ENCODE peak calls at places on chromosomes 13 and 19, in nine cellular contexts. E is Calu3, L is caudate nucleus, P is AG08396, O is neural crest cell, X is GM13976, V is fibroblast of the conjunctiva, K is aorta, H is astrocyte of the cerebellum. D is an unnamed sample.

GRCh38 chr19:15684828-15685227 is 11.9 kb downstream of the CYP4F12 start:
- DNase-seq in P (no peak), O (no peak), H (no peak), E (peak), X (no peak), V (no peak), L (no peak), K (no peak), D (no peak)

GRCh38 chr19:5718579-5719273 is 1.2 kb downstream of the LONP1 start:
- DNase-seq in X (peak), E (peak), L (no peak), O (no peak), P (peak), K (no peak), H (peak), V (peak), D (no peak)

GRCh38 chr19:37551123-37551993 is 43.2 kb downstream of the ZNF571 start:
- DNase-seq in K (no peak), V (peak), E (no peak), H (peak), L (peak), X (peak), O (no peak), P (peak), D (no peak)

GRCh38 chr13:40401911-40402776 is 264.3 kb downstream of the FOXO1 start:
- DNase-seq in H (peak), V (peak), L (peak), K (peak), O (no peak), X (peak), P (peak), E (peak), D (no peak)

GRCh38 chr13:25933520-25933919 is 118.3 kb downstream of the SHISA2 start:
- DNase-seq in E (no peak), X (no peak), K (no peak), V (no peak), P (no peak), O (no peak), L (no peak), H (no peak), D (no peak)

GRCh38 chr19:32138416-32138815 is 207.0 kb upstream of the ZNF507 start:
- DNase-seq in L (no peak), K (no peak), V (no peak), E (no peak), P (no peak), O (no peak), H (no peak), X (no peak), D (no peak)

GRCh38 chr19:40921005-40921897 is 39.2 kb upstream of the CYP2A7 start:
- DNase-seq in X (no peak), O (no peak), P (no peak), H (no peak), L (no peak), K (no peak), E (peak), V (no peak), D (no peak)

GRCh38 chr19:41223431-41224234 is 4.6 kb downstream of the AXL start:
- DNase-seq in P (peak), O (no peak), E (peak), X (no peak), V (peak), H (peak), K (peak), L (no peak), D (no peak)

GRCh38 chr19:41302624-41303351 is 7.2 kb upstream of the CCDC97 start:
- DNase-seq in H (no peak), E (no peak), X (peak), L (no peak), K (peak), O (no peak), V (no peak), P (no peak), D (no peak)

GRCh38 chr19:12270854-12271253 is 23.8 kb downstream of the ZNF44 start:
- DNase-seq in K (no peak), E (no peak), P (no peak), L (no peak), H (no peak), O (no peak), V (no peak), X (no peak), D (no peak)

GRCh38 chr19:45508931-45509691 is 1.8 kb downstream of the VASP start:
- DNase-seq in K (peak), L (peak), H (peak), E (peak), O (peak), P (peak), V (no peak), X (peak), D (no peak)

GRCh38 chr13:70330697-70331361 is 222.6 kb upstream of the KLHL1 start:
- DNase-seq in V (no peak), K (no peak), E (no peak), H (no peak), L (no peak), X (no peak), O (no peak), P (no peak), D (no peak)

GRCh38 chr13:33017410-33017929 is 1.2 kb downstream of the KL start:
- DNase-seq in L (peak), H (peak), P (no peak), V (no peak), K (no peak), X (peak), O (peak), E (peak), D (no peak)

GRCh38 chr13:79482271-79482970 is 1.5 kb downstream of the NDFIP2 start:
- DNase-seq in P (no peak), V (no peak), L (no peak), K (no peak), X (no peak), E (no peak), O (no peak), H (no peak), D (no peak)

GRCh38 chr19:8573316-8573715 is 3.9 kb downstream of the MYO1F start:
- DNase-seq in H (no peak), P (no peak), K (no peak), E (no peak), V (no peak), O (no peak), L (no peak), X (no peak), D (no peak)

GRCh38 chr19:49690656-49691242 is at the start of gene CPT1C:
- DNase-seq in H (peak), P (peak), O (peak), V (peak), K (peak), L (peak), X (peak), E (no peak), D (peak)

GRCh38 chr19:6556043-6556449 is 25.2 kb downstream of the TNFSF9 start:
- DNase-seq in X (no peak), H (no peak), V (no peak), E (no peak), O (no peak), L (no peak), K (no peak), P (no peak), D (no peak)

GRCh38 chr13:42709276-42709675 is 72.1 kb upstream of the FAM216B start:
- DNase-seq in H (no peak), V (no peak), L (no peak), K (no peak), O (no peak), E (no peak), P (no peak), X (no peak), D (no peak)

GRCh38 chr19:6250024-6250605 is 29.7 kb downstream of the MLLT1 start:
- DNase-seq in X (no peak), P (peak), L (no peak), H (peak), K (no peak), V (no peak), E (no peak), O (no peak), D (no peak)

GRCh38 chr19:21463449-21464105 is 41.8 kb upstream of the ZNF429 start:
- DNase-seq in L (peak), K (no peak), H (no peak), E (no peak), P (no peak), X (peak), V (no peak), O (peak), D (peak)

GRCh38 chr13:77300176-77301141 is 26.4 kb downstream of the MYCBP2 start:
- DNase-seq in O (no peak), L (no peak), V (peak), H (no peak), K (no peak), X (no peak), P (peak), E (no peak), D (no peak)

GRCh38 chr13:43686557-43686956 is 100.2 kb downstream of the ENOX1 start:
- DNase-seq in V (peak), O (no peak), X (no peak), L (no peak), H (peak), K (no peak), E (no peak), P (peak), D (no peak)

GRCh38 chr19:29947871-29948270 is 5.8 kb downstream of the URI1 start:
- DNase-seq in X (no peak), O (no peak), P (no peak), L (no peak), V (no peak), K (no peak), H (no peak), E (no peak), D (no peak)

GRCh38 chr13:73767747-73768315 is 366.4 kb downstream of the KLF12 start:
- DNase-seq in O (peak), L (no peak), X (no peak), V (no peak), E (peak), H (no peak), P (peak), K (no peak), D (no peak)

GRCh38 chr19:55287361-55288079 is 3.7 kb downstream of the BRSK1 start:
- DNase-seq in L (peak), E (no peak), X (no peak), V (no peak), K (no peak), O (no peak), H (no peak), P (no peak), D (no peak)

GRCh38 chr13:91719033-91719432 is 320.6 kb downstream of the GPC5 start:
- DNase-seq in O (no peak), K (no peak), H (no peak), E (no peak), L (no peak), X (no peak), P (no peak), V (peak), D (no peak)

GRCh38 chr19:29483944-29484581 is 41.7 kb upstream of the VSTM2B start:
- DNase-seq in K (peak), O (no peak), X (no peak), P (no peak), V (no peak), E (no peak), H (no peak), L (no peak), D (no peak)

GRCh38 chr19:47107201-47107952 is 6.2 kb downstream of the ZC3H4 start:
- DNase-seq in L (peak), P (peak), V (no peak), K (no peak), H (no peak), X (no peak), E (peak), O (no peak), D (no peak)

GRCh38 chr13:45541806-45542205 is 73.7 kb downstream of the ERICH6B start:
- DNase-seq in V (no peak), K (no peak), H (no peak), P (no peak), E (no peak), O (no peak), X (no peak), L (no peak), D (no peak)

GRCh38 chr19:7482584-7483439 is 6.0 kb downstream of the PEX11G start:
- DNase-seq in X (no peak), L (no peak), P (no peak), H (no peak), O (no peak), V (no peak), K (no peak), E (no peak), D (no peak)

GRCh38 chr19:16850133-16850532 is 20.9 kb downstream of the SIN3B start:
- DNase-seq in H (no peak), O (no peak), E (no peak), P (peak), V (no peak), X (no peak), L (no peak), K (no peak), D (no peak)

GRCh38 chr13:32657309-32657708 is 71.1 kb downstream of the PDS5B start:
- DNase-seq in L (no peak), K (no peak), P (no peak), E (no peak), O (no peak), H (no peak), X (no peak), V (no peak), D (no peak)

GRCh38 chr13:26017196-26017921 is 34.5 kb downstream of the SHISA2 start:
- DNase-seq in X (no peak), E (no peak), P (no peak), K (no peak), V (no peak), H (peak), O (no peak), L (peak), D (no peak)

GRCh38 chr13:97224544-97225324 is 2.6 kb downstream of the MBNL2 start:
- DNase-seq in P (no peak), X (no peak), O (no peak), L (no peak), E (peak), H (peak), K (no peak), V (no peak), D (no peak)

GRCh38 chr19:13404236-13404635 is 102.0 kb downstream of the CACNA1A start:
- DNase-seq in E (no peak), V (no peak), O (no peak), L (no peak), X (no peak), K (no peak), H (no peak), P (no peak), D (no peak)

GRCh38 chr13:95552539-95553270 is at the start of gene CLDN10:
- DNase-seq in X (peak), P (no peak), O (peak), E (peak), L (peak), V (no peak), K (peak), H (no peak), D (no peak)

GRCh38 chr19:18225702-18226468 is at the start of gene PDE4C:
- DNase-seq in H (no peak), P (no peak), O (no peak), V (no peak), L (no peak), E (no peak), K (no peak), X (no peak), D (peak)